ENCODE peak calls at places on chromosome 11, in ten cellular contexts. J is GM23338; E is T-helper 1 cell; Q is NCI-H1694; Z is stimulated activated CD8-positive, alpha-beta memory T cell treated with anti-CD3 and anti-CD28 coated beads, Interleukin-7, amount 100 ng/mL, for 48 hours; H is HT1080; S is T-helper 9 cell; U is CD8-positive, alpha-beta T cell; K is NCI-H460; F is activated T-cell treated with anti-CD3 and anti-CD28 coated beads for 48 hours. P is an unnamed sample.

GRCh38 chr11:41133023-41133422 is 326.4 kb downstream of the LRRC4C start:
- DNase-seq in E (no peak), S (no peak), U (no peak), Q (no peak), F (no peak), H (no peak), J (no peak), Z (no peak), K (no peak), P (no peak)

GRCh38 chr11:85752201-85752889 is 58.6 kb downstream of the SYTL2 start:
- DNase-seq in H (no peak), Q (no peak), U (no peak), S (peak; percentile 10), Z (no peak), F (no peak), J (no peak), K (no peak), E (no peak), P (no peak)

GRCh38 chr11:116542386-116542785 is 230.4 kb downstream of the BUD13 start:
- DNase-seq in S (no peak), U (no peak), Z (no peak), Q (no peak), F (no peak), E (no peak), K (no peak), H (no peak), J (no peak), P (no peak)

GRCh38 chr11:115912484-115912945 is 408.3 kb upstream of the CADM1 start:
- DNase-seq in Z (no peak), U (no peak), F (no peak), S (no peak), Q (no peak), J (peak; percentile 62), H (no peak), E (no peak), K (no peak), P (no peak)

GRCh38 chr11:3094223-3094824 is 37.1 kb upstream of the CARS1 start:
- DNase-seq in F (no peak), K (no peak), Q (no peak), S (no peak), Z (no peak), E (no peak), J (no peak), H (no peak), U (no peak), P (no peak)

GRCh38 chr11:67060111-67060522 is 3.5 kb downstream of the RHOD start:
- DNase-seq in K (no peak), E (no peak), S (no peak), Z (no peak), H (peak; percentile 55), Q (no peak), U (no peak), J (no peak), F (no peak), P (no peak)

GRCh38 chr11:102476812-102477211 is 24.2 kb upstream of the TMEM123 start:
- DNase-seq in J (no peak), Z (no peak), E (no peak), K (no peak), H (peak; percentile 72), Q (no peak), S (no peak), U (no peak), F (no peak), P (no peak)

GRCh38 chr11:117225553-117226170 is 6.2 kb downstream of the PCSK7 start:
- DNase-seq in E (no peak), Z (no peak), Q (no peak), S (no peak), U (no peak), F (no peak), K (no peak), H (no peak), J (no peak), P (no peak)

GRCh38 chr11:73376803-73377629 is 817 bp downstream of the RELT start:
- DNase-seq in S (peak; percentile 53), J (peak; percentile 64), Q (no peak), F (peak; percentile 54), E (peak; percentile 53), Z (peak; percentile 57), H (peak; percentile 76), U (peak; percentile 65), K (peak; percentile 5), P (peak; percentile 76)

GRCh38 chr11:112380464-112380863 is 119.8 kb upstream of the PLET1 start:
- DNase-seq in F (no peak), E (no peak), U (no peak), J (no peak), Z (no peak), Q (no peak), K (no peak), S (no peak), H (no peak), P (no peak)

GRCh38 chr11:45259607-45260006 is 26.5 kb downstream of the SYT13 start:
- DNase-seq in Z (no peak), S (no peak), Q (no peak), K (no peak), E (no peak), H (peak; percentile 89), J (no peak), F (no peak), U (no peak), P (no peak)

GRCh38 chr11:2558861-2559526 is 114.2 kb downstream of the KCNQ1 start:
- DNase-seq in E (no peak), S (no peak), K (no peak), H (no peak), U (no peak), Z (no peak), J (no peak), F (no peak), Q (no peak), P (no peak)

GRCh38 chr11:33742249-33742851 is 6.1 kb upstream of the CD59 start:
- DNase-seq in S (no peak), U (no peak), K (no peak), E (no peak), H (no peak), F (no peak), J (no peak), Z (no peak), Q (peak; percentile 14), P (no peak)

GRCh38 chr11:65921876-65922275 is 2.6 kb downstream of the DRAP1 start:
- DNase-seq in E (no peak), F (no peak), Z (no peak), K (no peak), H (no peak), Q (no peak), U (no peak), J (no peak), S (no peak), P (no peak)

GRCh38 chr11:12087075-12087775 is 23.2 kb upstream of the MICAL2 start:
- DNase-seq in F (no peak), H (peak; percentile 81), U (peak; percentile 68), Q (no peak), K (no peak), E (no peak), J (peak; percentile 36), S (peak; percentile 32), Z (peak; percentile 20), P (no peak)

GRCh38 chr11:45774023-45774655 is 30.8 kb upstream of the SLC35C1 start:
- DNase-seq in E (no peak), Q (no peak), U (no peak), S (no peak), Z (no peak), H (no peak), J (no peak), K (no peak), F (no peak), P (no peak)

GRCh38 chr11:43576834-43577521 is 103.6 kb upstream of the HSD17B12 start:
- DNase-seq in Q (no peak), Z (no peak), S (no peak), E (no peak), J (peak; percentile 97), K (peak; percentile 53), H (peak; percentile 24), F (peak; percentile 22), U (no peak), P (no peak)

P was measured in GM12891.